ENCODE peak calls at places on chromosomes 4 and X, in seven cellular contexts. Z is hepatocyte; T is HCT116; U is naive thymus-derived CD4-positive, alpha-beta T cell; R is CD8-positive, alpha-beta T cell; I is tibial artery; G is A673. X is an unnamed sample. For H3K4me1, the result is how much of the 10 kb centered on the place peaks cover.

GRCh38 chrX:96538104-96538725 is 146.4 kb upstream of the DIAPH2 start:
- DNase-seq in Z (no peak), T (no peak), U (no peak), R (no peak), I (no peak), G (no peak), X (no peak)

GRCh38 chrX:107935664-107936433 is 46.3 kb downstream of the TEX13B start:
- DNase-seq in Z (peak), T (no peak), U (no peak), R (no peak), I (no peak), G (peak), X (no peak)

GRCh38 chrX:24189490-24189889 is 40.0 kb downstream of the ZFX start:
- DNase-seq in Z (no peak), T (no peak), U (no peak), R (no peak), I (no peak), G (no peak), X (no peak)

GRCh38 chrX:71253253-71254091 is 468 bp downstream of the ZMYM3 start:
- DNase-seq in Z (peak), T (no peak), U (no peak), R (peak), I (no peak), G (peak), X (no peak)

GRCh38 chrX:10189317-10190268 is 32.8 kb downstream of the CLCN4 start:
- DNase-seq in Z (peak), T (peak), U (peak), R (peak), I (peak), G (peak), X (peak)

GRCh38 chr4:26022346-26022891 is 108.4 kb downstream of the SMIM20 start:
- DNase-seq in Z (peak), T (no peak), U (no peak), R (no peak), I (peak), G (no peak), X (peak)

GRCh38 chrX:72131317-72132294 is at the start of gene RTL5:
- DNase-seq in Z (peak), T (peak), U (peak), R (peak), I (peak), G (peak), X (peak)

GRCh38 chr4:83771113-83771705 is 235.3 kb downstream of the GPAT3 start:
- DNase-seq in Z (peak), T (peak), U (no peak), R (no peak), I (no peak), G (peak), X (peak)

GRCh38 chrX:41621236-41621651 is 67.5 kb upstream of the GPR34 start:
- DNase-seq in Z (peak), T (no peak), U (no peak), R (no peak), I (no peak), G (no peak), X (no peak)

GRCh38 chr4:7904942-7905341 is 34.7 kb downstream of the AFAP1 start:
- DNase-seq in Z (peak), T (no peak), U (no peak), R (no peak), I (no peak), G (peak), X (no peak)

GRCh38 chr4:176902710-176903323 is 110.1 kb upstream of the VEGFC start:
- DNase-seq in Z (no peak), T (no peak), U (no peak), R (no peak), I (no peak), G (peak), X (no peak)

GRCh38 chr4:48778431-48779094 is 1.5 kb downstream of the FRYL start:
- DNase-seq in Z (no peak), T (no peak), U (peak), R (no peak), I (no peak), G (peak), X (no peak)
- H3K4me1 ChIP-seq in Z (under half), T (under half), U (under half), R (under half), I (under half), G (under half), X (under half)

GRCh38 chr4:3829954-3830773 is 64.0 kb downstream of the ADRA2C start:
- DNase-seq in Z (no peak), T (no peak), U (no peak), R (no peak), I (no peak), G (peak), X (no peak)
- H3K4me1 ChIP-seq in Z (under half), T (under half), U (under half), R (under half), I (under half), G (under half), X (under half)

GRCh38 chr4:184802203-184803015 is 23.4 kb downstream of the ACSL1 start:
- DNase-seq in Z (no peak), T (no peak), U (no peak), R (no peak), I (peak), G (no peak), X (no peak)
- H3K4me1 ChIP-seq in Z (under half), T (under half), U (under half), R (under half), I (under half), G (under half), X (under half)

GRCh38 chrX:38108364-38108763 is 102.0 kb downstream of the SYTL5 start:
- DNase-seq in Z (no peak), T (no peak), U (no peak), R (no peak), I (no peak), G (no peak), X (no peak)
- H3K4me1 ChIP-seq in Z (under half), T (under half), U (under half), R (under half), I (under half), G (under half), X (under half)

GRCh38 chr4:184460495-184461285 is 13.7 kb downstream of the IRF2 start:
- DNase-seq in Z (no peak), T (no peak), U (no peak), R (no peak), I (no peak), G (no peak), X (no peak)

GRCh38 chr4:184462724-184463123 is 11.6 kb downstream of the IRF2 start:
- DNase-seq in Z (peak), T (no peak), U (no peak), R (no peak), I (no peak), G (no peak), X (no peak)

GRCh38 chr4:184463158-184463557 is 11.2 kb downstream of the IRF2 start:
- DNase-seq in Z (no peak), T (no peak), U (no peak), R (no peak), I (no peak), G (no peak), X (no peak)

GRCh38 chr4:184463856-184464255 is 10.5 kb downstream of the IRF2 start:
- DNase-seq in Z (no peak), T (no peak), U (no peak), R (no peak), I (no peak), G (no peak), X (no peak)

GRCh38 chr4:184461711-184462110 is 12.6 kb downstream of the IRF2 start:
- DNase-seq in Z (no peak), T (no peak), U (no peak), R (no peak), I (no peak), G (no peak), X (no peak)
- H3K4me1 ChIP-seq in Z (under half), T (under half), U (under half), R (under half), I (under half), G (under half), X (under half)

DNA sequence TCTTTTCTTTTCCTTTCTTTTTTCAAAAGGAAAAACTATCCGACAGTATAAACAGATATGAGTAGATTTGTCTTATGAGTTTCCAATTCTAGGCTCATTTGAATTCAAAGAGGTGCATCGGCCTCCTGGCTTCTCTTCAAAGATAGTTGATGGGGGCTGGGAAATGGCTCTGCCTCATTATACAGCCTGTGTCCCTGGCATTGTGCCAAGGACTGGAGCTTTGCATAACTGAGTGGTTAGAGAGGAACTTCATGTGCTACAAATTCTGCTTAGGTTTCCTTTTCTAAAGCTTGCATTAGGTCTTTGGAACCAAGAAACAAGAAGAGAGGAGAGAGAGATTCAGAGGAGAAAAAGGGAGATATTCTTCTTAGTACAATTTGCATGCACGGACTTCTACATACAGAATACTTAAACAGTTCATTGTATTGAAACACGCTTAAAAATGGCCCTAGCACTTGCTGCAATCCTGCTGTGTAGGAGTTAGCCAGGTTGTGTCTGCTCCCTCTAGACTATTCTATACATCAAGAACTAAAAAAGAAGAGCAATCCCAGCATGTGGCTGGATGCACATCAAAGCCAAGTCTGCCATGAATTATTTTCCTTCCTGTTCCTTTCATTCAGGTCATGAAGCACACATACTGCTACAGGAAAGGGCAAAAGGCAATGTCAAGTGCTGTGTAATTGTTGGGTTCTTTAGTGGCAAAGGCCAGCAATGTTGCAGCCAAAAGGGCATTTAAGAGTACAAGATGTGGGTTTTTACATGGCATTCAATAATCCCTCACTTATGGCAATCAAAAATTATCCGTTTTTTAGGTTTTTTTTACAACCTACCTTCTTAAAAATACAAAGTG is 70.9 kb downstream of the INTS12 start:
- DNase-seq in Z (peak), T (no peak), U (peak), R (no peak), I (peak), G (peak), X (peak)
- H3K4me1 ChIP-seq in Z (under half), T (under half), U (under half), R (under half), I (under half), G (under half), X (under half)

X was measured in lung.